ENCODE peak calls at places on chromosomes 1 and 21, in nine cellular contexts. Z, J, D, W, S, U, I, H and N are unnamed samples.

GRCh38 chr1:29747136-29747670 is 510.9 kb downstream of the PTPRU start:
- DNase-seq in Z (no peak), J (no peak), D (no peak), W (no peak), S (no peak), U (no peak), I (no peak), H (no peak), N (no peak)

GRCh38 chr21:42461881-42462877 is 33.8 kb downstream of the RSPH1 start:
- DNase-seq in Z (peak), J (no peak), D (peak), W (peak), S (no peak), U (peak), I (peak), H (no peak), N (no peak)

GRCh38 chr1:29122662-29122986 is 1.1 kb downstream of the TMEM200B start:
- DNase-seq in Z (no peak), J (peak), D (no peak), W (peak), S (no peak), U (peak), I (no peak), H (no peak), N (no peak)

GRCh38 chr1:116346943-116347673 is 25.9 kb upstream of the ATP1A1 start:
- DNase-seq in Z (no peak), J (no peak), D (no peak), W (no peak), S (no peak), U (no peak), I (no peak), H (no peak), N (no peak)

GRCh38 chr1:33374336-33375105 is 53.6 kb upstream of the A3GALT2 start:
- DNase-seq in Z (no peak), J (no peak), D (no peak), W (no peak), S (no peak), U (no peak), I (no peak), H (no peak), N (no peak)

GRCh38 chr1:43300661-43301094 is at the start of gene TIE1:
- DNase-seq in Z (no peak), J (no peak), D (no peak), W (no peak), S (no peak), U (no peak), I (no peak), H (no peak), N (no peak)

GRCh38 chr1:115227683-115228082 is 110.4 kb downstream of the NGF start:
- DNase-seq in Z (no peak), J (no peak), D (no peak), W (no peak), S (no peak), U (no peak), I (no peak), H (no peak), N (no peak)

GRCh38 chr21:34684174-34684876 is 15.5 kb downstream of the CLIC6 start:
- DNase-seq in Z (peak), J (no peak), D (no peak), W (no peak), S (no peak), U (no peak), I (no peak), H (no peak), N (no peak)

GRCh38 chr1:84339503-84339902 is 38.0 kb downstream of the SAMD13 start:
- DNase-seq in Z (no peak), J (no peak), D (no peak), W (no peak), S (no peak), U (no peak), I (no peak), H (no peak), N (no peak)

GRCh38 chr1:116311756-116312691 is 61.0 kb upstream of the ATP1A1 start:
- DNase-seq in Z (peak), J (no peak), D (no peak), W (peak), S (peak), U (peak), I (peak), H (no peak), N (no peak)

GRCh38 chr1:2388004-2388913 is 3.1 kb downstream of the MORN1 start:
- DNase-seq in Z (no peak), J (no peak), D (no peak), W (no peak), S (no peak), U (no peak), I (no peak), H (no peak), N (no peak)

GRCh38 chr1:205477759-205478247 is 22.0 kb upstream of the BLACAT1 start:
- DNase-seq in Z (peak), J (peak), D (no peak), W (no peak), S (no peak), U (peak), I (no peak), H (no peak), N (no peak)

GRCh38 chr1:31587720-31588423 is 11.6 kb downstream of the TINAGL1 start:
- DNase-seq in Z (peak), J (no peak), D (peak), W (peak), S (peak), U (peak), I (peak), H (peak), N (no peak)

GRCh38 chr1:24117722-24118409 is 5.9 kb upstream of the MYOM3 start:
- DNase-seq in Z (no peak), J (no peak), D (no peak), W (peak), S (no peak), U (peak), I (no peak), H (no peak), N (no peak)

GRCh38 chr1:157146244-157146643 is 8.0 kb upstream of the ETV3 start:
- DNase-seq in Z (no peak), J (no peak), D (no peak), W (no peak), S (no peak), U (no peak), I (no peak), H (no peak), N (no peak)

GRCh38 chr1:10733474-10733873 is 63.0 kb downstream of the CASZ1 start:
- DNase-seq in Z (no peak), J (no peak), D (no peak), W (no peak), S (no peak), U (no peak), I (no peak), H (no peak), N (no peak)

GRCh38 chr1:176531896-176532892 is 69.2 kb downstream of the PAPPA2 start:
- DNase-seq in Z (no peak), J (no peak), D (no peak), W (no peak), S (no peak), U (no peak), I (no peak), H (no peak), N (no peak)

GRCh38 chr1:225871374-225872074 is 10.7 kb downstream of the TMEM63A start:
- DNase-seq in Z (peak), J (no peak), D (peak), W (no peak), S (no peak), U (no peak), I (peak), H (no peak), N (no peak)

GRCh38 chr1:172821609-172822274 is 162.8 kb downstream of the FASLG start:
- DNase-seq in Z (no peak), J (no peak), D (no peak), W (no peak), S (peak), U (no peak), I (no peak), H (no peak), N (no peak)

GRCh38 chr21:38503588-38503987 is 5.3 kb upstream of the ERG start:
- DNase-seq in Z (no peak), J (no peak), D (no peak), W (peak), S (no peak), U (no peak), I (no peak), H (no peak), N (no peak)

GRCh38 chr1:48673725-48674124 is 103.0 kb downstream of the BEND5 start:
- DNase-seq in Z (peak), J (no peak), D (no peak), W (peak), S (no peak), U (no peak), I (no peak), H (no peak), N (no peak)

GRCh38 chr1:202329891-202330290 is 11.8 kb downstream of the UBE2T start:
- DNase-seq in Z (no peak), J (no peak), D (no peak), W (no peak), S (no peak), U (no peak), I (no peak), H (no peak), N (no peak)

GRCh38 chr21:41895643-41896493 is 16.7 kb upstream of the PRDM15 start:
- DNase-seq in Z (no peak), J (no peak), D (no peak), W (peak), S (no peak), U (no peak), I (no peak), H (peak), N (peak)

GRCh38 chr1:226870026-226870322 is 442 bp upstream of the PSEN2 start:
- DNase-seq in Z (no peak), J (no peak), D (no peak), W (peak), S (no peak), U (no peak), I (no peak), H (no peak), N (no peak)

GRCh38 chr1:1204998-1205768 is 1.2 kb downstream of the TNFRSF18 start:
- DNase-seq in Z (no peak), J (no peak), D (no peak), W (no peak), S (no peak), U (no peak), I (no peak), H (no peak), N (no peak)

GRCh38 chr1:66575739-66576138 is 41.8 kb downstream of the SGIP1 start:
- DNase-seq in Z (no peak), J (peak), D (no peak), W (peak), S (no peak), U (no peak), I (no peak), H (no peak), N (no peak)

GRCh38 chr1:85605519-85606413 is 25.2 kb downstream of the CCN1 start:
- DNase-seq in Z (peak), J (no peak), D (no peak), W (no peak), S (no peak), U (peak), I (no peak), H (no peak), N (no peak)

GRCh38 chr1:48236716-48237470 is 14.4 kb downstream of the SLC5A9 start:
- DNase-seq in Z (peak), J (no peak), D (no peak), W (no peak), S (no peak), U (no peak), I (peak), H (no peak), N (no peak)